ENCODE peak calls at places on chromosomes 13 and 19, in nine cellular contexts. One of them, this sample, is unnamed.

GRCh38 chr19:7547153-7547552 is 11.6 kb downstream of the PNPLA6 start:
- DNase-seq in H1: no peak
- DNase-seq in esophagus muscularis mucosa: no peak
- DNase-seq in GM23338: no peak
- DNase-seq in endothelial cell of umbilical vein: no peak
- DNase-seq in transverse colon: no peak
- DNase-seq in stomach: no peak
- DNase-seq in HL-60: no peak
- DNase-seq in breast epithelium: no peak
- DNase-seq in this sample: no peak

GRCh38 chr13:46032341-46032740 is 20.2 kb downstream of the ZC3H13 start:
- DNase-seq in stomach: no peak
- DNase-seq in breast epithelium: no peak
- DNase-seq in GM23338: no peak
- DNase-seq in H1: no peak
- DNase-seq in HL-60: no peak
- DNase-seq in esophagus muscularis mucosa: no peak
- DNase-seq in endothelial cell of umbilical vein: no peak
- DNase-seq in transverse colon: no peak
- DNase-seq in this sample: no peak

GRCh38 chr13:66469745-66470144 is 760.4 kb downstream of the PCDH9 start:
- DNase-seq in endothelial cell of umbilical vein: no peak
- DNase-seq in esophagus muscularis mucosa: no peak
- DNase-seq in transverse colon: no peak
- DNase-seq in HL-60: no peak
- DNase-seq in stomach: no peak
- DNase-seq in H1: no peak
- DNase-seq in GM23338: no peak
- DNase-seq in breast epithelium: no peak
- DNase-seq in this sample: no peak

GRCh38 chr13:47178090-47178950 is 281.5 kb upstream of the HTR2A start:
- DNase-seq in stomach: no peak
- DNase-seq in H1: no peak
- DNase-seq in transverse colon: no peak
- DNase-seq in HL-60: peak
- DNase-seq in endothelial cell of umbilical vein: no peak
- DNase-seq in GM23338: no peak
- DNase-seq in esophagus muscularis mucosa: no peak
- DNase-seq in breast epithelium: no peak
- DNase-seq in this sample: no peak

GRCh38 chr19:17997969-17998826 is 9.8 kb upstream of the ARRDC2 start:
- DNase-seq in endothelial cell of umbilical vein: no peak
- DNase-seq in GM23338: peak
- DNase-seq in transverse colon: peak
- DNase-seq in H1: no peak
- DNase-seq in stomach: peak
- DNase-seq in HL-60: no peak
- DNase-seq in breast epithelium: no peak
- DNase-seq in esophagus muscularis mucosa: no peak
- DNase-seq in this sample: no peak

GRCh38 chr19:58278156-58279041 is at the start of gene ZNF8:
- DNase-seq in breast epithelium: peak
- DNase-seq in GM23338: peak
- DNase-seq in HL-60: peak
- DNase-seq in H1: peak
- DNase-seq in esophagus muscularis mucosa: peak
- DNase-seq in transverse colon: peak
- DNase-seq in endothelial cell of umbilical vein: peak
- DNase-seq in stomach: peak
- DNase-seq in this sample: peak

GRCh38 chr13:87311165-87311564 is 360.0 kb upstream of the SLITRK5 start:
- DNase-seq in transverse colon: no peak
- DNase-seq in esophagus muscularis mucosa: no peak
- DNase-seq in breast epithelium: no peak
- DNase-seq in HL-60: no peak
- DNase-seq in endothelial cell of umbilical vein: no peak
- DNase-seq in H1: no peak
- DNase-seq in GM23338: no peak
- DNase-seq in stomach: no peak
- DNase-seq in this sample: no peak

GRCh38 chr19:18057557-18057956 is 29.2 kb downstream of the IL12RB1 start:
- DNase-seq in GM23338: no peak
- DNase-seq in endothelial cell of umbilical vein: no peak
- DNase-seq in H1: no peak
- DNase-seq in HL-60: no peak
- DNase-seq in transverse colon: no peak
- DNase-seq in stomach: peak
- DNase-seq in esophagus muscularis mucosa: no peak
- DNase-seq in breast epithelium: no peak
- DNase-seq in this sample: no peak

GRCh38 chr19:29324717-29325116 is 111.8 kb upstream of the UQCRFS1 start:
- DNase-seq in H1: no peak
- DNase-seq in stomach: no peak
- DNase-seq in esophagus muscularis mucosa: peak
- DNase-seq in breast epithelium: no peak
- DNase-seq in transverse colon: no peak
- DNase-seq in GM23338: no peak
- DNase-seq in HL-60: no peak
- DNase-seq in endothelial cell of umbilical vein: no peak
- DNase-seq in this sample: no peak

GRCh38 chr19:47226426-47227346 is 4.3 kb downstream of the BBC3 start:
- DNase-seq in esophagus muscularis mucosa: peak
- DNase-seq in endothelial cell of umbilical vein: peak
- DNase-seq in stomach: peak
- DNase-seq in H1: no peak
- DNase-seq in GM23338: peak
- DNase-seq in breast epithelium: peak
- DNase-seq in transverse colon: peak
- DNase-seq in HL-60: peak
- DNase-seq in this sample: no peak

GRCh38 chr19:47225746-47226425 is 5.1 kb downstream of the BBC3 start:
- DNase-seq in esophagus muscularis mucosa: peak
- DNase-seq in stomach: peak
- DNase-seq in breast epithelium: peak
- DNase-seq in transverse colon: peak
- DNase-seq in HL-60: peak
- DNase-seq in GM23338: peak
- DNase-seq in endothelial cell of umbilical vein: peak
- DNase-seq in H1: no peak
- DNase-seq in this sample: no peak

GRCh38 chr19:47228937-47229673 is 1.9 kb downstream of the BBC3 start:
- DNase-seq in H1: no peak
- DNase-seq in stomach: no peak
- DNase-seq in GM23338: no peak
- DNase-seq in esophagus muscularis mucosa: no peak
- DNase-seq in transverse colon: peak
- DNase-seq in HL-60: no peak
- DNase-seq in breast epithelium: no peak
- DNase-seq in endothelial cell of umbilical vein: peak
- DNase-seq in this sample: no peak

GRCh38 chr19:47228168-47228936 is 2.6 kb downstream of the BBC3 start:
- DNase-seq in H1: no peak
- DNase-seq in GM23338: peak
- DNase-seq in transverse colon: peak
- DNase-seq in stomach: peak
- DNase-seq in esophagus muscularis mucosa: no peak
- DNase-seq in breast epithelium: peak
- DNase-seq in HL-60: no peak
- DNase-seq in endothelial cell of umbilical vein: no peak
- DNase-seq in this sample: no peak

DNA sequence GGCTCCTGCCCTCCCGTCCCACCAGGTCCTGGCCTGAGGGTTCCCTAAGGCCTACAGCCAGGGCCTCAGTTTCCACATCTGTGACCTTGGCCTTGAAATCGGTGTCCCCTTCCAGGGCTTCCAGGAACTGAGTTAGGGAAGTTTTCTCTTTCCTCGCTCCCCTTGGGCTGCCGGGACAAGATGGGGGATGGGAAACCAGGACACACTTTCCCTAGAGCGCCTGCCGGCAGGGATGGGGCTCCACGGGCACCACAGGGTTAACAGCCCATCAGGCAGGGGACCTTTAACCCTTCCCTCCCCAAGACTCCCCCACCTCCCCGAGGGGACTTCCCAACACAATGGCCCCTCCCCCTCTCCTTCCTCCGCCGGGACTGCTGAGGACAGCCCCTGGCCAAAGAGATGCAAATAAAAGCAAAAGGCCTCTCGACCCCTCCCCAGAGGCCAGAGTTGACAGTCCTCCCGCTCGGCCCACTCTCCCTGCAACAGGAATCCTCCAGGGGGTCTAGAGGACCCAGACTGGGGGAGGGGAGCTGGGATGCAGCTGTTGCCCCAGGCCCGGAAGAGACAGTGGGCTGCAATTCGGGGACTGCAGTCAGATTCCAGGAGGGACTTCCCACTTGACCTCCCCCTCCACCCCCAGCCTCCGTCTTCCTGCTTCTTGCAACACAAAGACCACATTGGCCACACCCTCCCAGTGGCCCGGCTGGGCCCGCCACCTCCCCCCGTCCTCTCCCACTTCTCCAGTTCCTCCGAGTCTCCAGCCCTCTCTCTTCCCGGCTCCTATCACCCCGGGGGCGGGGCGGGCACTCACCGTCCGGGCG is 3.4 kb downstream of the BBC3 start:
- DNase-seq in H1: peak
- DNase-seq in transverse colon: peak
- DNase-seq in stomach: peak
- DNase-seq in GM23338: peak
- DNase-seq in HL-60: peak
- DNase-seq in esophagus muscularis mucosa: peak
- DNase-seq in endothelial cell of umbilical vein: peak
- DNase-seq in breast epithelium: peak
- DNase-seq in this sample: no peak
- TF ChIP-seq POLR2AphosphoS5 in H1: peak
- TF ChIP-seq POLR2AphosphoS5 in transverse colon: peak
- TF ChIP-seq POLR2AphosphoS5 in stomach: peak
- TF ChIP-seq POLR2AphosphoS5 in GM23338: peak
- TF ChIP-seq POLR2AphosphoS5 in HL-60: peak
- TF ChIP-seq POLR2AphosphoS5 in esophagus muscularis mucosa: peak
- TF ChIP-seq POLR2AphosphoS5 in endothelial cell of umbilical vein: no peak
- TF ChIP-seq POLR2AphosphoS5 in breast epithelium: peak
- TF ChIP-seq POLR2AphosphoS5 in this sample: no peak

GRCh38 chr13:44433863-44434262 is 60.2 kb downstream of the SERP2 start:
- DNase-seq in endothelial cell of umbilical vein: no peak
- DNase-seq in stomach: no peak
- DNase-seq in esophagus muscularis mucosa: no peak
- DNase-seq in transverse colon: no peak
- DNase-seq in H1: no peak
- DNase-seq in HL-60: no peak
- DNase-seq in GM23338: no peak
- DNase-seq in breast epithelium: no peak
- DNase-seq in this sample: no peak

GRCh38 chr13:44432595-44432994 is 59.0 kb downstream of the SERP2 start:
- DNase-seq in endothelial cell of umbilical vein: peak
- DNase-seq in transverse colon: no peak
- DNase-seq in H1: no peak
- DNase-seq in stomach: no peak
- DNase-seq in HL-60: no peak
- DNase-seq in GM23338: no peak
- DNase-seq in esophagus muscularis mucosa: peak
- DNase-seq in breast epithelium: no peak
- DNase-seq in this sample: no peak

GRCh38 chr13:44436589-44437337 is 63.1 kb downstream of the SERP2 start:
- DNase-seq in esophagus muscularis mucosa: peak
- DNase-seq in H1: peak
- DNase-seq in HL-60: peak
- DNase-seq in GM23338: peak
- DNase-seq in stomach: peak
- DNase-seq in breast epithelium: peak
- DNase-seq in transverse colon: peak
- DNase-seq in endothelial cell of umbilical vein: peak
- DNase-seq in this sample: no peak

GRCh38 chr13:44435142-44435982 is 61.7 kb downstream of the SERP2 start:
- DNase-seq in breast epithelium: peak
- DNase-seq in esophagus muscularis mucosa: peak
- DNase-seq in transverse colon: peak
- DNase-seq in H1: peak
- DNase-seq in HL-60: peak
- DNase-seq in stomach: peak
- DNase-seq in endothelial cell of umbilical vein: peak
- DNase-seq in GM23338: peak
- DNase-seq in this sample: peak

GRCh38 chr13:44434441-44435141 is 61.0 kb downstream of the SERP2 start:
- DNase-seq in esophagus muscularis mucosa: peak
- DNase-seq in stomach: no peak
- DNase-seq in transverse colon: no peak
- DNase-seq in H1: no peak
- DNase-seq in GM23338: no peak
- DNase-seq in endothelial cell of umbilical vein: no peak
- DNase-seq in HL-60: no peak
- DNase-seq in breast epithelium: no peak
- DNase-seq in this sample: no peak
- H3K4me3 ChIP-seq in esophagus muscularis mucosa: peak
- H3K4me3 ChIP-seq in stomach: peak
- H3K4me3 ChIP-seq in transverse colon: peak
- H3K4me3 ChIP-seq in H1: peak
- H3K4me3 ChIP-seq in GM23338: peak
- H3K4me3 ChIP-seq in endothelial cell of umbilical vein: peak
- H3K4me3 ChIP-seq in HL-60: peak
- H3K4me3 ChIP-seq in breast epithelium: peak
- H3K4me3 ChIP-seq in this sample: peak

DNA sequence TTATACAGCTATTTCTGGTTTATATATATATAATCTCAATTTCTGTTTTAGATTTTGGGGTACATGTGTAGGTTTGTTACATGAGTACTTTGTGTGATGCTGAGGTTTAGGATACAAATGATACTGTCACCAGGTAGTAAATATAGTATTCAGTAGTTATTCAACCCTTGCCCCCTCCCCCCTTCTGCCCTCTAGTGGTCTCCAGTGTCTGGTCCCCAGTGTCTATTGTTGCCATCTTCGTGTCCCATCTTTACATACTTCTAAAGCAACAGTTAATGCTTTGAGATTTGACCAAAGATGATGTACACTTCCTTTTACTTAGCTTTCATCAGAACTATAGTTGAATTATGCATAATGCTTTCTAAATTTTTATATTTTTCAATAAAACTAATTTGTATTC is 1623.4 kb upstream of the PRR20A start:
- DNase-seq in esophagus muscularis mucosa: no peak
- DNase-seq in endothelial cell of umbilical vein: no peak
- DNase-seq in HL-60: no peak
- DNase-seq in transverse colon: no peak
- DNase-seq in breast epithelium: no peak
- DNase-seq in H1: no peak
- DNase-seq in stomach: no peak
- DNase-seq in GM23338: peak
- DNase-seq in this sample: no peak
- TF ChIP-seq CTCF in esophagus muscularis mucosa: no peak
- TF ChIP-seq CTCF in endothelial cell of umbilical vein: no peak
- TF ChIP-seq CTCF in HL-60: no peak
- TF ChIP-seq CTCF in transverse colon: no peak
- TF ChIP-seq CTCF in breast epithelium: no peak
- TF ChIP-seq CTCF in H1: peak
- TF ChIP-seq CTCF in stomach: no peak
- TF ChIP-seq CTCF in GM23338: peak
- TF ChIP-seq CTCF in this sample: no peak

GRCh38 chr13:104414181-104414580 is 1348.0 kb upstream of the SLC10A2 start:
- DNase-seq in esophagus muscularis mucosa: no peak
- DNase-seq in breast epithelium: no peak
- DNase-seq in GM23338: no peak
- DNase-seq in HL-60: no peak
- DNase-seq in endothelial cell of umbilical vein: no peak
- DNase-seq in H1: no peak
- DNase-seq in stomach: no peak
- DNase-seq in transverse colon: no peak
- DNase-seq in this sample: no peak

GRCh38 chr13:104408733-104409132 is 1342.5 kb upstream of the SLC10A2 start:
- DNase-seq in transverse colon: no peak
- DNase-seq in stomach: no peak
- DNase-seq in esophagus muscularis mucosa: no peak
- DNase-seq in H1: no peak
- DNase-seq in endothelial cell of umbilical vein: peak
- DNase-seq in HL-60: no peak
- DNase-seq in GM23338: no peak
- DNase-seq in breast epithelium: no peak
- DNase-seq in this sample: no peak
- TF ChIP-seq POLR2AphosphoS5 in transverse colon: no peak
- TF ChIP-seq POLR2AphosphoS5 in stomach: no peak
- TF ChIP-seq POLR2AphosphoS5 in esophagus muscularis mucosa: no peak
- TF ChIP-seq POLR2AphosphoS5 in H1: no peak
- TF ChIP-seq POLR2AphosphoS5 in endothelial cell of umbilical vein: peak
- TF ChIP-seq POLR2AphosphoS5 in HL-60: no peak
- TF ChIP-seq POLR2AphosphoS5 in GM23338: no peak
- TF ChIP-seq POLR2AphosphoS5 in breast epithelium: no peak
- TF ChIP-seq POLR2AphosphoS5 in this sample: no peak